ENCODE peak calls at places on chromosome 17, in six cellular contexts. D is AG09319, W is WTC11, J is transverse colon, Y is body of pancreas, N is psoas muscle. V is an unnamed sample.

GRCh38 chr17:21280081-21280518 is 4.4 kb upstream of the MAP2K3 start:
- DNase-seq in Y (peak), W (peak), J (peak), D (no peak), N (peak), V (peak)

GRCh38 chr17:34499576-34499975 is 79.8 kb upstream of the TMEM132E start:
- DNase-seq in Y (no peak), J (no peak), W (peak), D (no peak), N (no peak), V (peak)

GRCh38 chr17:77392376-77393273 is 251.9 kb downstream of the SEC14L1 start:
- DNase-seq in N (peak), W (peak), D (no peak), Y (peak), J (peak), V (peak)

GRCh38 chr17:27797390-27798091 is 2.8 kb downstream of the NOS2 start:
- DNase-seq in W (peak), Y (no peak), J (peak), D (no peak), N (no peak), V (no peak)

GRCh38 chr17:32206816-32207215 is 58.8 kb upstream of the RHBDL3 start:
- DNase-seq in N (no peak), D (no peak), Y (no peak), W (no peak), J (no peak), V (no peak)

GRCh38 chr17:64240741-64241347 is 22.2 kb downstream of the TEX2 start:
- DNase-seq in J (peak), D (peak), N (peak), Y (peak), W (no peak), V (no peak)

GRCh38 chr17:44981221-44981968 is 13.3 kb upstream of the C1QL1 start:
- DNase-seq in D (peak), J (no peak), W (no peak), Y (peak), N (no peak), V (no peak)

GRCh38 chr17:75352079-75352569 is 53.4 kb downstream of the GRB2 start:
- DNase-seq in N (no peak), J (no peak), D (no peak), Y (peak), W (peak), V (no peak)

GRCh38 chr17:31586946-31587345 is 195.5 kb downstream of the RAB11FIP4 start:
- DNase-seq in W (no peak), J (no peak), N (no peak), D (no peak), Y (no peak), V (no peak)

GRCh38 chr17:2631211-2631610 is 37.8 kb downstream of the PAFAH1B1 start:
- DNase-seq in W (no peak), N (no peak), Y (no peak), D (no peak), J (no peak), V (no peak)

GRCh38 chr17:61128671-61129115 is 270.9 kb upstream of the TBX2 start:
- DNase-seq in W (no peak), N (no peak), Y (no peak), J (no peak), D (peak), V (no peak)

GRCh38 chr17:8791910-8792270 is 7.3 kb downstream of the MFSD6L start:
- DNase-seq in W (no peak), D (no peak), J (no peak), N (no peak), Y (no peak), V (no peak)

GRCh38 chr17:8792646-8793045 is 6.5 kb downstream of the MFSD6L start:
- DNase-seq in Y (no peak), J (no peak), D (no peak), W (no peak), N (no peak), V (no peak)

GRCh38 chr17:8793649-8794048 is 5.5 kb downstream of the MFSD6L start:
- DNase-seq in N (no peak), Y (no peak), D (no peak), J (no peak), W (no peak), V (no peak)

GRCh38 chr17:8789743-8790142 is 9.4 kb downstream of the MFSD6L start:
- DNase-seq in D (no peak), W (no peak), N (no peak), Y (no peak), J (no peak), V (no peak)

GRCh38 chr17:8791248-8791909 is 7.8 kb downstream of the MFSD6L start:
- DNase-seq in Y (no peak), W (no peak), J (no peak), D (no peak), N (no peak), V (no peak)
- TF ChIP-seq CTCF in Y (no peak), W (no peak), J (no peak), D (no peak), N (no peak), V (peak)

GRCh38 chr17:36544049-36544319 is 735 bp upstream of the GGNBP2 start:
- DNase-seq in Y (peak), N (peak), W (no peak), D (no peak), J (no peak), V (no peak)
- TF ChIP-seq CTCF in Y (no peak), N (no peak), W (no peak), D (peak), J (peak), V (no peak)

GRCh38 chr17:58528443-58528842 is 14.0 kb upstream of the MTMR4 start:
- DNase-seq in W (no peak), J (no peak), N (no peak), Y (no peak), D (no peak), V (no peak)

GRCh38 chr17:58527949-58528348 is 13.5 kb upstream of the MTMR4 start:
- DNase-seq in J (no peak), D (no peak), N (no peak), W (no peak), Y (no peak), V (no peak)

GRCh38 chr17:58525239-58525638 is 10.8 kb upstream of the MTMR4 start:
- DNase-seq in W (no peak), D (peak), N (peak), J (peak), Y (peak), V (no peak)

GRCh38 chr17:58529275-58529674 is 14.8 kb upstream of the MTMR4 start:
- DNase-seq in D (no peak), W (no peak), Y (no peak), J (no peak), N (no peak), V (no peak)

DNA sequence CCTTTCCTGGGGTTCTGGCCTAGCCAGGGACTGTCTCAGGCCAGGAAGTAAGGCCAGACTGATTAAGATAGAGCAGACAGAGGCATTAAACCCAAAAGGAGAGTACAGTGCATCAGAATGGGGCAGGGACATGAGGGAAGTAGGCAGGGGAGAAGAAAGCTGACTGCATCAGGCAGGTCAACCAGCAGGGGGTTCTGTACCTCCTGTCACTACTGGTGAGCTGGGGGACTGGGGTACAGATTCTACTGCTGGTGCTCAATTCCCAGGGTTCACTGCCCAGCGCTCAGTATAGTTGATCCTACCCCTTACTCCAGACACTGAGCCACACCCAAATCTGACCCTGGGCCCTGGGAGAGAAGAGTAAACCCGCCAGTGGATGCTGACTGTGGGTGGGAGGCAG is 12.9 kb upstream of the MTMR4 start:
- DNase-seq in Y (no peak), W (no peak), N (no peak), D (no peak), J (no peak), V (no peak)
- TF ChIP-seq CTCF in Y (no peak), W (no peak), N (no peak), D (no peak), J (no peak), V (peak)

GRCh38 chr17:49512296-49513043 is 17.4 kb downstream of the NGFR start:
- DNase-seq in J (no peak), W (peak), D (no peak), Y (no peak), N (no peak), V (no peak)
- TF ChIP-seq CTCF in J (no peak), W (no peak), D (no peak), Y (no peak), N (no peak), V (no peak)

GRCh38 chr17:56781944-56782737 is 51.6 kb downstream of the C17orf67 start:
- DNase-seq in D (no peak), W (no peak), J (no peak), Y (no peak), N (no peak), V (no peak)
- TF ChIP-seq CTCF in D (no peak), W (no peak), J (no peak), Y (no peak), N (no peak), V (no peak)

GRCh38 chr17:72388765-72389473 is 268.1 kb downstream of the SOX9 start:
- DNase-seq in Y (no peak), N (no peak), W (no peak), J (no peak), D (no peak), V (no peak)
- TF ChIP-seq CTCF in Y (no peak), N (no peak), W (no peak), J (no peak), D (no peak), V (no peak)

GRCh38 chr17:42459256-42459982 is 741 bp downstream of the ATP6V0A1 start:
- DNase-seq in W (peak), J (peak), Y (peak), N (peak), D (no peak), V (peak)
- TF ChIP-seq CTCF in W (no peak), J (peak), Y (no peak), N (peak), D (peak), V (no peak)

GRCh38 chr17:72365857-72366415 is 245.1 kb downstream of the SOX9 start:
- DNase-seq in W (no peak), D (no peak), Y (no peak), N (no peak), J (no peak), V (no peak)
- TF ChIP-seq CTCF in W (no peak), D (no peak), Y (no peak), N (no peak), J (no peak), V (no peak)

GRCh38 chr17:72030067-72030899 is 90.5 kb upstream of the SOX9 start:
- DNase-seq in D (peak), N (peak), W (peak), Y (peak), J (peak), V (peak)
- TF ChIP-seq CTCF in D (peak), N (peak), W (no peak), Y (peak), J (peak), V (no peak)

V was measured in endothelial cell.